ENCODE peak calls at places on chromosome 14, in five cellular contexts. X is GM12878, H is HCT116, R is H1, Q is HepG2. V is an unnamed sample.
A peak's percentile ranks its signal among the peaks of the same experiment; 100 is the strongest.

GRCh38 chr14:74616996-74617700 is 5.1 kb upstream of the LTBP2 start:
- DNase-seq in H (no peak), X (no peak), Q (no peak), R (no peak), V (no peak)

GRCh38 chr14:61192970-61193369 is 88.2 kb downstream of the TMEM30B start:
- DNase-seq in R (no peak), Q (no peak), H (no peak), X (no peak), V (no peak)

GRCh38 chr14:29111554-29111953 is 345.0 kb downstream of the FOXG1 start:
- DNase-seq in X (no peak), Q (no peak), H (no peak), R (no peak), V (no peak)

GRCh38 chr14:96238676-96239075 is 17.3 kb upstream of the BDKRB1 start:
- DNase-seq in X (no peak), H (no peak), R (no peak), Q (no peak), V (no peak)

GRCh38 chr14:73771848-73772705 is 57.9 kb upstream of the PNMA1 start:
- DNase-seq in Q (peak; percentile 94), R (peak; percentile 43), X (peak; percentile 85), H (no peak), V (peak; percentile 81)

GRCh38 chr14:77985235-77985634 is 184.9 kb upstream of the NRXN3 start:
- DNase-seq in Q (no peak), R (no peak), H (no peak), X (no peak), V (no peak)

GRCh38 chr14:71202881-71203280 is 295.6 kb downstream of the PCNX1 start:
- DNase-seq in X (no peak), R (no peak), Q (no peak), H (no peak), V (no peak)

GRCh38 chr14:102071283-102071998 is 15.4 kb downstream of the HSP90AA1 start:
- DNase-seq in Q (peak; percentile 56), H (peak; percentile 94), X (no peak), R (no peak), V (no peak)

GRCh38 chr14:100673085-100673806 is 53.4 kb upstream of the DLK1 start:
- DNase-seq in H (no peak), R (peak; percentile 25), Q (peak; percentile 73), X (no peak), V (peak; percentile 57)

GRCh38 chr14:101113108-101113612 is 209.6 kb upstream of the RTL1 start:
- DNase-seq in Q (no peak), H (no peak), R (no peak), X (no peak), V (no peak)

GRCh38 chr14:100989924-100990323 is 86.4 kb upstream of the RTL1 start:
- DNase-seq in X (no peak), H (no peak), R (no peak), Q (no peak), V (no peak)

GRCh38 chr14:54435500-54435981 is 5.6 kb downstream of the CNIH1 start:
- DNase-seq in Q (no peak), H (no peak), R (no peak), X (no peak), V (peak; percentile 20)

GRCh38 chr14:68412505-68413496 is 380.1 kb downstream of the ZFP36L1 start:
- DNase-seq in X (no peak), H (peak; percentile 53), R (no peak), Q (no peak), V (peak; percentile 12)

GRCh38 chr14:90606434-90606833 is 209.6 kb downstream of the CALM1 start:
- DNase-seq in X (no peak), R (no peak), Q (no peak), H (no peak), V (no peak)

GRCh38 chr14:104296388-104297312 is 158.3 kb downstream of the KIF26A start:
- DNase-seq in R (no peak), H (no peak), X (no peak), Q (no peak), V (no peak)

GRCh38 chr14:103890836-103891666 is 37.2 kb upstream of the TDRD9 start:
- DNase-seq in X (no peak), H (no peak), R (no peak), Q (peak; percentile 34), V (no peak)

GRCh38 chr14:27845241-27845850 is 921.2 kb upstream of the FOXG1 start:
- DNase-seq in H (no peak), Q (no peak), X (no peak), R (no peak), V (peak; percentile 70)

GRCh38 chr14:103030741-103031565 is 26.4 kb downstream of the CDC42BPB start:
- DNase-seq in X (no peak), Q (no peak), R (no peak), H (no peak), V (no peak)

GRCh38 chr14:75989134-75989533 is 3.6 kb downstream of the IFT43 start:
- DNase-seq in R (no peak), X (no peak), Q (peak; percentile 84), H (no peak), V (no peak)
- TF ChIP-seq ATF3 in R (no peak), X (no peak), Q (peak; percentile 89), H (no peak), V (no peak)

GRCh38 chr14:97978336-97978735 is 1181.2 kb downstream of the VRK1 start:
- DNase-seq in Q (no peak), H (peak; percentile 6), R (peak; percentile 73), X (no peak), V (no peak)

GRCh38 chr14:97976861-97977260 is 1179.7 kb downstream of the VRK1 start:
- DNase-seq in Q (no peak), H (no peak), X (no peak), R (no peak), V (no peak)

GRCh38 chr14:97977711-97978261 is 1180.6 kb downstream of the VRK1 start:
- DNase-seq in R (no peak), X (no peak), Q (no peak), H (no peak), V (no peak)

GRCh38 chr14:97970222-97970621 is 1173.0 kb downstream of the VRK1 start:
- DNase-seq in R (no peak), X (no peak), H (no peak), Q (no peak), V (no peak)

GRCh38 chr14:97975960-97976359 is 1178.8 kb downstream of the VRK1 start:
- DNase-seq in Q (no peak), R (no peak), H (no peak), X (no peak), V (no peak)
- TF ChIP-seq SIN3A in Q (no peak), R (no peak), H (no peak), X (no peak), V (no peak)

GRCh38 chr14:57205953-57206352 is 62.8 kb downstream of the EXOC5 start:
- DNase-seq in R (no peak), Q (no peak), X (no peak), H (no peak), V (no peak)

GRCh38 chr14:57212919-57213318 is 55.8 kb downstream of the EXOC5 start:
- DNase-seq in X (no peak), R (no peak), H (no peak), Q (no peak), V (no peak)

DNA sequence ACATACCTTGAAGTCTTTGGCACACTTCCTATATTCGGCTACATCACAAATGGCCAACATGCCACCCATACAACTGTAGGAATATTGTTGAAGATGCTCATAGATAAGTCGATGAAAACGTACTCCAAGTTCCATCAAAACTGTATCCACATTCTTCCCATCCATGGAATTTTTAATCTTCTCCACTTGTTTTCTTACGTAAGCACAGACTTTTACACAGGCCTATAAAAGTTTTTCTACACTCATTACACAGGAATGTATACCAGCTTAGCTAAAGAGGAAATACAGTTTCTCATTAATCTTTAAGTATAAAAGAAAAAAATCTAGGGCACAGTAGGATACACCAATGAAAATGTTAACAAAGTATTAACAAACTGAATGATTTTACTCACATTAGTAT is 59.1 kb downstream of the EXOC5 start:
- DNase-seq in H (no peak), X (no peak), R (no peak), Q (no peak), V (no peak)
- TF ChIP-seq ATF3 in H (no peak), X (no peak), R (no peak), Q (no peak), V (no peak)

DNA sequence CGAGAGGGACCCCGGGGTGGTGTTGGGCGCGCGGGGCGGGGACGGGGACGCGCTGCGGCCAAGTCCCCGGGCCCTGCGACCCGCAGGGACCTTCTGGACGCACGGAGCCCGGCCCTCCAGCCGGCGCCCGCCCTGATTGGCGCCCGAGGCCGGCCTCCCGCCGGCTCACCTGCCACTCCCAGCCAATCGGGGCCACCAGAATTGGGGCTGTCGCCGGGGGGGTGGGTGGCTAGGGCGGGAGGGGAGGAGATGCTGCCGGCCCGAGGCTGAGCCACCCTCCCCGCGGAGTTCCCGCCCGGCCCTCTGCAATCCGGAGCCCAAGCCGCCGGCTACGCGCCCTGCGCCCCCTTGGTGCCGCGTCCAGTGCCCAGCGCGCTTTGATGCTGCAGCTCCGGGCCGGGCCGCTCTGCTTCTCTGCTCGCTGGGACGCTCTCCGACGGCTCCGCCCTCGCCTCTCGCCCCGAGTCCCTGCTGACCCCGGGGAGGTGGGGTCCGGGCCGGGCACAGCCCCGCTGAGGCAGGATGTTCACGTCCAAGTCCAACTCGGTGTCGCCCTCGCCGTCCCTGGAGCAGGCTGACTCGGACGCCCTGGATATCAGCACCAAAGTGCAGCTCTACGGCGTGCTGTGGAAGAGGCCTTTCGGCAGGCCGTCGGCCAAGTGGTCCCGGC is at the start of gene PLEKHD1:
- DNase-seq in R (peak; percentile 41), H (peak; percentile 18), Q (no peak), X (no peak), V (peak; percentile 17)
- TF ChIP-seq SIN3A in R (no peak), H (no peak), Q (no peak), X (no peak), V (no peak)

GRCh38 chr14:56976211-56976610 is 165.9 kb upstream of the OTX2 start:
- DNase-seq in R (no peak), H (no peak), Q (peak; percentile 66), X (no peak), V (no peak)

GRCh38 chr14:56975521-56975920 is 165.2 kb upstream of the OTX2 start:
- DNase-seq in H (no peak), R (no peak), Q (no peak), X (no peak), V (no peak)

DNA sequence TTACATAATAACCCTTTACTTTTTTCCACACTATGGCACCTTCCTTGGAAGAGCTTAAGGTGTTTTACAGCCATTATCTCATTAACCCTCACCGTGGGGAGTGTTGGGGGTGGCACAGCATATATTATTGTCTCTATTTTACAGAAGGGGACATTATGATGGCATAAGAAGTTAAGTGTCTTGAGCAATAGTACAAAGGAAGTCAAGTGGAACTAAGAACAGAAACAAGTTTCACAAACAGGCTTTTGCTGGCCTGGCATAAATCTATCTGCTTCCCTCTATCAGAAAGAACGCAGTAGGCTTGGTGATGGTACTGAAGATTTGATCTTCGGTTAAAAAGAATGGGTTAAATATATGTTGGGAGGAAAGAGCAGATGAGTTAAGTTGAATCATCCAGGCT is 169.7 kb upstream of the OTX2 start:
- DNase-seq in Q (no peak), R (no peak), X (no peak), H (no peak), V (no peak)
- TF ChIP-seq ATF3 in Q (no peak), R (no peak), X (no peak), H (no peak), V (no peak)

V was measured in K562.